ENCODE peak calls at places on chromosomes 11 and 22, in four cellular contexts. One of them, this sample, is unnamed.
A peak's percentile ranks its signal among the peaks of the same experiment; 100 is the strongest.

GRCh38 chr22:43053176-43053575 is 36.0 kb downstream of the TTLL1 start:
- DNase-seq in choroid plexus epithelial cell: no peak
- DNase-seq in anterior cingulate cortex: no peak
- DNase-seq in HAP-1: no peak
- DNase-seq in this sample: no peak

GRCh38 chr11:86040919-86041318 is 28.0 kb downstream of the PICALM start:
- DNase-seq in choroid plexus epithelial cell: no peak
- DNase-seq in anterior cingulate cortex: no peak
- DNase-seq in HAP-1: no peak
- DNase-seq in this sample: no peak

GRCh38 chr11:130908770-130909625 is 7.3 kb downstream of the SNX19 start:
- DNase-seq in choroid plexus epithelial cell: peak; percentile 94
- DNase-seq in anterior cingulate cortex: no peak
- DNase-seq in HAP-1: no peak
- DNase-seq in this sample: peak; percentile 66

GRCh38 chr11:57476223-57476882 is 16.0 kb downstream of the RTN4RL2 start:
- DNase-seq in choroid plexus epithelial cell: no peak
- DNase-seq in anterior cingulate cortex: no peak
- DNase-seq in HAP-1: no peak
- DNase-seq in this sample: no peak

GRCh38 chr11:128776434-128777284 is 82.8 kb downstream of the FLI1 start:
- DNase-seq in choroid plexus epithelial cell: peak; percentile 63
- DNase-seq in anterior cingulate cortex: peak; percentile 6
- DNase-seq in HAP-1: no peak
- DNase-seq in this sample: no peak

GRCh38 chr11:24762076-24762475 is 265.2 kb downstream of the LUZP2 start:
- DNase-seq in choroid plexus epithelial cell: no peak
- DNase-seq in anterior cingulate cortex: no peak
- DNase-seq in HAP-1: no peak
- DNase-seq in this sample: no peak

GRCh38 chr11:122897606-122898210 is 15.1 kb downstream of the JHY start:
- DNase-seq in choroid plexus epithelial cell: peak; percentile 62
- DNase-seq in anterior cingulate cortex: no peak
- DNase-seq in HAP-1: no peak
- DNase-seq in this sample: peak; percentile 28

GRCh38 chr22:23790819-23791736 is 4.3 kb downstream of the SMARCB1 start:
- DNase-seq in choroid plexus epithelial cell: peak; percentile 89
- DNase-seq in anterior cingulate cortex: no peak
- DNase-seq in HAP-1: no peak
- DNase-seq in this sample: no peak

GRCh38 chr22:47249370-47249928 is 487.0 kb downstream of the TBC1D22A start:
- DNase-seq in choroid plexus epithelial cell: no peak
- DNase-seq in anterior cingulate cortex: no peak
- DNase-seq in HAP-1: no peak
- DNase-seq in this sample: no peak

GRCh38 chr22:42304021-42304790 is 33.8 kb upstream of the TCF20 start:
- DNase-seq in choroid plexus epithelial cell: no peak
- DNase-seq in anterior cingulate cortex: no peak
- DNase-seq in HAP-1: no peak
- DNase-seq in this sample: no peak

GRCh38 chr22:37331811-37332536 is 49.7 kb downstream of the CYTH4 start:
- DNase-seq in choroid plexus epithelial cell: no peak
- DNase-seq in anterior cingulate cortex: no peak
- DNase-seq in HAP-1: no peak
- DNase-seq in this sample: no peak

GRCh38 chr11:94803491-94803890 is 35.3 kb downstream of the AMOTL1 start:
- DNase-seq in choroid plexus epithelial cell: peak; percentile 34
- DNase-seq in anterior cingulate cortex: no peak
- DNase-seq in HAP-1: no peak
- DNase-seq in this sample: no peak

GRCh38 chr11:1335811-1336761 is 26.7 kb upstream of the TOLLIP start:
- DNase-seq in choroid plexus epithelial cell: peak; percentile 90
- DNase-seq in anterior cingulate cortex: peak; percentile 54
- DNase-seq in HAP-1: peak; percentile 43
- DNase-seq in this sample: peak; percentile 59